ENCODE peak calls at places on chromosome 14, in nine cellular contexts. One of them, this sample, is unnamed.
A peak's percentile ranks its signal among the peaks of the same experiment; 100 is the strongest.

GRCh38 chr14:90924618-90925345 is 108.6 kb upstream of the TTC7B start:
- DNase-seq in heart right ventricle: no peak
- DNase-seq in colonic mucosa: no peak
- DNase-seq in fibroblast of the aortic adventitia: peak; percentile 67
- DNase-seq in mesothelial cell of epicardium: no peak
- DNase-seq in CD8-positive, alpha-beta T cell: no peak
- DNase-seq in HFF-Myc: no peak
- DNase-seq in GM13976: no peak
- DNase-seq in fibroblast of pulmonary artery: peak; percentile 52
- DNase-seq in this sample: no peak

GRCh38 chr14:90384543-90384911 is 12.3 kb upstream of the CALM1 start:
- DNase-seq in colonic mucosa: no peak
- DNase-seq in fibroblast of pulmonary artery: no peak
- DNase-seq in GM13976: no peak
- DNase-seq in mesothelial cell of epicardium: no peak
- DNase-seq in heart right ventricle: no peak
- DNase-seq in CD8-positive, alpha-beta T cell: no peak
- DNase-seq in HFF-Myc: no peak
- DNase-seq in fibroblast of the aortic adventitia: peak; percentile 37
- DNase-seq in this sample: peak; percentile 21

GRCh38 chr14:44215660-44216059 is 291.4 kb downstream of the FSCB start:
- DNase-seq in mesothelial cell of epicardium: no peak
- DNase-seq in HFF-Myc: no peak
- DNase-seq in fibroblast of the aortic adventitia: no peak
- DNase-seq in fibroblast of pulmonary artery: no peak
- DNase-seq in CD8-positive, alpha-beta T cell: no peak
- DNase-seq in colonic mucosa: no peak
- DNase-seq in GM13976: no peak
- DNase-seq in heart right ventricle: no peak
- DNase-seq in this sample: no peak

GRCh38 chr14:74628418-74628817 is 16.4 kb upstream of the LTBP2 start:
- DNase-seq in GM13976: no peak
- DNase-seq in fibroblast of pulmonary artery: no peak
- DNase-seq in colonic mucosa: no peak
- DNase-seq in HFF-Myc: no peak
- DNase-seq in heart right ventricle: no peak
- DNase-seq in CD8-positive, alpha-beta T cell: no peak
- DNase-seq in mesothelial cell of epicardium: no peak
- DNase-seq in fibroblast of the aortic adventitia: no peak
- DNase-seq in this sample: no peak

GRCh38 chr14:55798400-55798799 is 218.4 kb downstream of the KTN1 start:
- DNase-seq in fibroblast of pulmonary artery: no peak
- DNase-seq in colonic mucosa: no peak
- DNase-seq in GM13976: no peak
- DNase-seq in fibroblast of the aortic adventitia: no peak
- DNase-seq in HFF-Myc: no peak
- DNase-seq in mesothelial cell of epicardium: no peak
- DNase-seq in heart right ventricle: no peak
- DNase-seq in CD8-positive, alpha-beta T cell: no peak
- DNase-seq in this sample: no peak

GRCh38 chr14:72643317-72643801 is 250.5 kb downstream of the DPF3 start:
- DNase-seq in colonic mucosa: no peak
- DNase-seq in fibroblast of pulmonary artery: peak; percentile 98
- DNase-seq in fibroblast of the aortic adventitia: peak; percentile 97
- DNase-seq in CD8-positive, alpha-beta T cell: no peak
- DNase-seq in HFF-Myc: peak; percentile 94
- DNase-seq in heart right ventricle: peak; percentile 29
- DNase-seq in GM13976: no peak
- DNase-seq in mesothelial cell of epicardium: no peak
- DNase-seq in this sample: no peak

GRCh38 chr14:66070542-66071319 is 415.4 kb upstream of the CCDC196 start:
- DNase-seq in heart right ventricle: peak; percentile 23
- DNase-seq in fibroblast of pulmonary artery: peak; percentile 32
- DNase-seq in colonic mucosa: peak; percentile 70
- DNase-seq in HFF-Myc: no peak
- DNase-seq in CD8-positive, alpha-beta T cell: peak; percentile 73
- DNase-seq in mesothelial cell of epicardium: peak; percentile 79
- DNase-seq in GM13976: peak; percentile 63
- DNase-seq in fibroblast of the aortic adventitia: peak; percentile 28
- DNase-seq in this sample: peak; percentile 38

GRCh38 chr14:58131386-58131785 is 20.6 kb downstream of the ARMH4 start:
- DNase-seq in HFF-Myc: no peak
- DNase-seq in mesothelial cell of epicardium: no peak
- DNase-seq in fibroblast of pulmonary artery: peak; percentile 12
- DNase-seq in fibroblast of the aortic adventitia: peak; percentile 16
- DNase-seq in heart right ventricle: peak; percentile 23
- DNase-seq in CD8-positive, alpha-beta T cell: no peak
- DNase-seq in colonic mucosa: no peak
- DNase-seq in GM13976: no peak
- DNase-seq in this sample: no peak

GRCh38 chr14:91367173-91368171 is 50.1 kb downstream of the CCDC88C start:
- DNase-seq in fibroblast of the aortic adventitia: no peak
- DNase-seq in colonic mucosa: no peak
- DNase-seq in CD8-positive, alpha-beta T cell: no peak
- DNase-seq in GM13976: peak; percentile 84
- DNase-seq in fibroblast of pulmonary artery: no peak
- DNase-seq in mesothelial cell of epicardium: no peak
- DNase-seq in heart right ventricle: peak; percentile 30
- DNase-seq in HFF-Myc: no peak
- DNase-seq in this sample: peak; percentile 96

GRCh38 chr14:65141523-65141922 is 39.2 kb upstream of the MAX start:
- DNase-seq in fibroblast of pulmonary artery: no peak
- DNase-seq in mesothelial cell of epicardium: no peak
- DNase-seq in colonic mucosa: no peak
- DNase-seq in fibroblast of the aortic adventitia: no peak
- DNase-seq in CD8-positive, alpha-beta T cell: no peak
- DNase-seq in heart right ventricle: no peak
- DNase-seq in HFF-Myc: no peak
- DNase-seq in GM13976: no peak
- DNase-seq in this sample: no peak

GRCh38 chr14:76169776-76170175 is 18.1 kb downstream of the GPATCH2L start:
- DNase-seq in GM13976: no peak
- DNase-seq in fibroblast of pulmonary artery: no peak
- DNase-seq in HFF-Myc: no peak
- DNase-seq in mesothelial cell of epicardium: no peak
- DNase-seq in heart right ventricle: no peak
- DNase-seq in CD8-positive, alpha-beta T cell: no peak
- DNase-seq in colonic mucosa: no peak
- DNase-seq in fibroblast of the aortic adventitia: no peak
- DNase-seq in this sample: no peak

GRCh38 chr14:93788557-93789365 is 476 bp upstream of the PRIMA1 start:
- DNase-seq in fibroblast of pulmonary artery: no peak
- DNase-seq in fibroblast of the aortic adventitia: no peak
- DNase-seq in colonic mucosa: no peak
- DNase-seq in CD8-positive, alpha-beta T cell: no peak
- DNase-seq in mesothelial cell of epicardium: peak; percentile 66
- DNase-seq in heart right ventricle: peak; percentile 28
- DNase-seq in HFF-Myc: no peak
- DNase-seq in GM13976: no peak
- DNase-seq in this sample: no peak
- TF ChIP-seq CTCF in fibroblast of pulmonary artery: no peak
- TF ChIP-seq CTCF in fibroblast of the aortic adventitia: no peak
- TF ChIP-seq CTCF in colonic mucosa: no peak
- TF ChIP-seq CTCF in CD8-positive, alpha-beta T cell: no peak
- TF ChIP-seq CTCF in mesothelial cell of epicardium: no peak
- TF ChIP-seq CTCF in heart right ventricle: peak; percentile 61
- TF ChIP-seq CTCF in HFF-Myc: no peak
- TF ChIP-seq CTCF in GM13976: no peak
- TF ChIP-seq CTCF in this sample: no peak

GRCh38 chr14:103961928-103962578 is 19.7 kb upstream of the RD3L start:
- DNase-seq in heart right ventricle: no peak
- DNase-seq in GM13976: no peak
- DNase-seq in fibroblast of pulmonary artery: no peak
- DNase-seq in CD8-positive, alpha-beta T cell: no peak
- DNase-seq in colonic mucosa: no peak
- DNase-seq in mesothelial cell of epicardium: no peak
- DNase-seq in HFF-Myc: no peak
- DNase-seq in fibroblast of the aortic adventitia: no peak
- DNase-seq in this sample: no peak
- TF ChIP-seq CTCF in heart right ventricle: no peak
- TF ChIP-seq CTCF in GM13976: no peak
- TF ChIP-seq CTCF in fibroblast of pulmonary artery: no peak
- TF ChIP-seq CTCF in CD8-positive, alpha-beta T cell: no peak
- TF ChIP-seq CTCF in colonic mucosa: no peak
- TF ChIP-seq CTCF in mesothelial cell of epicardium: no peak
- TF ChIP-seq CTCF in HFF-Myc: no peak
- TF ChIP-seq CTCF in fibroblast of the aortic adventitia: no peak
- TF ChIP-seq CTCF in this sample: no peak

GRCh38 chr14:105185001-105185400 is 3.9 kb upstream of the NUDT14 start:
- DNase-seq in colonic mucosa: no peak
- DNase-seq in GM13976: no peak
- DNase-seq in heart right ventricle: no peak
- DNase-seq in mesothelial cell of epicardium: no peak
- DNase-seq in CD8-positive, alpha-beta T cell: no peak
- DNase-seq in fibroblast of the aortic adventitia: no peak
- DNase-seq in HFF-Myc: no peak
- DNase-seq in fibroblast of pulmonary artery: no peak
- DNase-seq in this sample: no peak

GRCh38 chr14:105184461-105184860 is 3.3 kb upstream of the NUDT14 start:
- DNase-seq in HFF-Myc: no peak
- DNase-seq in colonic mucosa: no peak
- DNase-seq in mesothelial cell of epicardium: no peak
- DNase-seq in GM13976: no peak
- DNase-seq in CD8-positive, alpha-beta T cell: no peak
- DNase-seq in fibroblast of the aortic adventitia: no peak
- DNase-seq in heart right ventricle: no peak
- DNase-seq in fibroblast of pulmonary artery: no peak
- DNase-seq in this sample: no peak

GRCh38 chr14:105187116-105187515 is 6.0 kb upstream of the NUDT14 start:
- DNase-seq in mesothelial cell of epicardium: no peak
- DNase-seq in fibroblast of pulmonary artery: no peak
- DNase-seq in colonic mucosa: no peak
- DNase-seq in CD8-positive, alpha-beta T cell: no peak
- DNase-seq in HFF-Myc: no peak
- DNase-seq in heart right ventricle: no peak
- DNase-seq in GM13976: no peak
- DNase-seq in fibroblast of the aortic adventitia: no peak
- DNase-seq in this sample: no peak

GRCh38 chr14:105185973-105186372 is 4.9 kb upstream of the NUDT14 start:
- DNase-seq in GM13976: no peak
- DNase-seq in HFF-Myc: no peak
- DNase-seq in fibroblast of the aortic adventitia: no peak
- DNase-seq in mesothelial cell of epicardium: no peak
- DNase-seq in CD8-positive, alpha-beta T cell: no peak
- DNase-seq in heart right ventricle: no peak
- DNase-seq in colonic mucosa: no peak
- DNase-seq in fibroblast of pulmonary artery: no peak
- DNase-seq in this sample: no peak

GRCh38 chr14:105187935-105188524 is 6.9 kb upstream of the NUDT14 start:
- DNase-seq in fibroblast of the aortic adventitia: no peak
- DNase-seq in CD8-positive, alpha-beta T cell: no peak
- DNase-seq in mesothelial cell of epicardium: no peak
- DNase-seq in colonic mucosa: peak; percentile 71
- DNase-seq in GM13976: no peak
- DNase-seq in heart right ventricle: no peak
- DNase-seq in HFF-Myc: no peak
- DNase-seq in fibroblast of pulmonary artery: no peak
- DNase-seq in this sample: no peak
- TF ChIP-seq CTCF in fibroblast of the aortic adventitia: no peak
- TF ChIP-seq CTCF in CD8-positive, alpha-beta T cell: no peak
- TF ChIP-seq CTCF in mesothelial cell of epicardium: no peak
- TF ChIP-seq CTCF in colonic mucosa: no peak
- TF ChIP-seq CTCF in GM13976: no peak
- TF ChIP-seq CTCF in heart right ventricle: no peak
- TF ChIP-seq CTCF in HFF-Myc: no peak
- TF ChIP-seq CTCF in fibroblast of pulmonary artery: no peak
- TF ChIP-seq CTCF in this sample: no peak

DNA sequence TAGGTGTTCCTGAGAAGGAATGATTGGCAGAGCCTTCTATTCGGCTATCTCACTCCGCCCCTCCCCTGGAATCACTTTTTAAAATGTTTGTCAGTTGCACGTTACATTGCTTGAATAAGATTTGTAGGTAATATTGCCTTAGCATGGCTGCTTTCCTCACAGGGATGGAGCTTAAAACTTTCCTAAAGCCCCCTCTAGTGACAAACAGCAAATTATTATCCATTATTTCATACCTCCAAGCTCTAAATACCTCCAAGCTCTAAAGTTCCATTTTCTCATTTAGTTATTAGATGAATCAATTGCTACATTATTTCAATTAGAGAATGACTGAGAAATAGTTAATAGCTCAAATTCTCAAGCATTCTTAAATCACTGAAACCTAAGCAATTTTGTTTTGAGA is 5.1 kb upstream of the SPATA7 start:
- DNase-seq in fibroblast of pulmonary artery: peak; percentile 49
- DNase-seq in colonic mucosa: no peak
- DNase-seq in CD8-positive, alpha-beta T cell: no peak
- DNase-seq in fibroblast of the aortic adventitia: peak; percentile 33
- DNase-seq in heart right ventricle: no peak
- DNase-seq in mesothelial cell of epicardium: no peak
- DNase-seq in GM13976: peak; percentile 18
- DNase-seq in HFF-Myc: no peak
- DNase-seq in this sample: no peak
- TF ChIP-seq CTCF in fibroblast of pulmonary artery: peak; percentile 42
- TF ChIP-seq CTCF in colonic mucosa: no peak
- TF ChIP-seq CTCF in CD8-positive, alpha-beta T cell: no peak
- TF ChIP-seq CTCF in fibroblast of the aortic adventitia: peak; percentile 29
- TF ChIP-seq CTCF in heart right ventricle: peak; percentile 48
- TF ChIP-seq CTCF in mesothelial cell of epicardium: no peak
- TF ChIP-seq CTCF in GM13976: no peak
- TF ChIP-seq CTCF in HFF-Myc: peak; percentile 17
- TF ChIP-seq CTCF in this sample: no peak

GRCh38 chr14:104926619-104927431 is 2.1 kb downstream of the PLD4 start:
- DNase-seq in colonic mucosa: no peak
- DNase-seq in GM13976: peak; percentile 94
- DNase-seq in fibroblast of pulmonary artery: no peak
- DNase-seq in CD8-positive, alpha-beta T cell: no peak
- DNase-seq in mesothelial cell of epicardium: no peak
- DNase-seq in heart right ventricle: no peak
- DNase-seq in fibroblast of the aortic adventitia: no peak
- DNase-seq in HFF-Myc: no peak
- DNase-seq in this sample: peak; percentile 93

GRCh38 chr14:104929268-104930230 is 4.9 kb downstream of the PLD4 start:
- DNase-seq in HFF-Myc: no peak
- DNase-seq in heart right ventricle: no peak
- DNase-seq in fibroblast of pulmonary artery: no peak
- DNase-seq in fibroblast of the aortic adventitia: no peak
- DNase-seq in GM13976: no peak
- DNase-seq in mesothelial cell of epicardium: no peak
- DNase-seq in CD8-positive, alpha-beta T cell: no peak
- DNase-seq in colonic mucosa: no peak
- DNase-seq in this sample: no peak

GRCh38 chr14:104928391-104929133 is 3.9 kb downstream of the PLD4 start:
- DNase-seq in mesothelial cell of epicardium: no peak
- DNase-seq in fibroblast of pulmonary artery: no peak
- DNase-seq in colonic mucosa: no peak
- DNase-seq in CD8-positive, alpha-beta T cell: no peak
- DNase-seq in heart right ventricle: no peak
- DNase-seq in fibroblast of the aortic adventitia: no peak
- DNase-seq in HFF-Myc: no peak
- DNase-seq in GM13976: peak; percentile 16
- DNase-seq in this sample: no peak

GRCh38 chr14:104927432-104927816 is 2.7 kb downstream of the PLD4 start:
- DNase-seq in GM13976: no peak
- DNase-seq in CD8-positive, alpha-beta T cell: no peak
- DNase-seq in colonic mucosa: no peak
- DNase-seq in heart right ventricle: no peak
- DNase-seq in mesothelial cell of epicardium: no peak
- DNase-seq in HFF-Myc: no peak
- DNase-seq in fibroblast of the aortic adventitia: no peak
- DNase-seq in fibroblast of pulmonary artery: no peak
- DNase-seq in this sample: no peak

GRCh38 chr14:104927901-104928300 is 3.2 kb downstream of the PLD4 start:
- DNase-seq in colonic mucosa: no peak
- DNase-seq in heart right ventricle: no peak
- DNase-seq in GM13976: no peak
- DNase-seq in fibroblast of pulmonary artery: no peak
- DNase-seq in HFF-Myc: no peak
- DNase-seq in CD8-positive, alpha-beta T cell: no peak
- DNase-seq in mesothelial cell of epicardium: no peak
- DNase-seq in fibroblast of the aortic adventitia: no peak
- DNase-seq in this sample: no peak
- TF ChIP-seq CTCF in colonic mucosa: no peak
- TF ChIP-seq CTCF in heart right ventricle: no peak
- TF ChIP-seq CTCF in GM13976: no peak
- TF ChIP-seq CTCF in fibroblast of pulmonary artery: no peak
- TF ChIP-seq CTCF in HFF-Myc: no peak
- TF ChIP-seq CTCF in CD8-positive, alpha-beta T cell: no peak
- TF ChIP-seq CTCF in mesothelial cell of epicardium: no peak
- TF ChIP-seq CTCF in fibroblast of the aortic adventitia: no peak
- TF ChIP-seq CTCF in this sample: no peak

This sample was measured in GM12865.